ENCODE peak calls at places on chromosomes 4 and X, in nine cellular contexts. One of them, this sample, is unnamed.

GRCh38 chr4:123168812-123169211 is 227.8 kb upstream of the SPRY1 start:
- DNase-seq in choroid plexus epithelial cell: peak
- DNase-seq in AG04450: no peak
- DNase-seq in right cardiac atrium: no peak
- DNase-seq in gastrocnemius medialis: no peak
- DNase-seq in body of pancreas: no peak
- DNase-seq in cardiac fibroblast: no peak
- DNase-seq in brain microvascular endothelial cell: peak
- DNase-seq in AG09309: no peak
- DNase-seq in this sample: no peak

GRCh38 chr4:146916479-146917076 is 29.1 kb downstream of the TTC29 start:
- DNase-seq in choroid plexus epithelial cell: peak
- DNase-seq in AG04450: peak
- DNase-seq in right cardiac atrium: no peak
- DNase-seq in gastrocnemius medialis: no peak
- DNase-seq in body of pancreas: peak
- DNase-seq in cardiac fibroblast: peak
- DNase-seq in brain microvascular endothelial cell: peak
- DNase-seq in AG09309: peak
- DNase-seq in this sample: peak

GRCh38 chr4:69760455-69760854 is at the start of gene SULT1B1:
- DNase-seq in choroid plexus epithelial cell: peak
- DNase-seq in AG04450: peak
- DNase-seq in right cardiac atrium: peak
- DNase-seq in gastrocnemius medialis: no peak
- DNase-seq in body of pancreas: peak
- DNase-seq in cardiac fibroblast: peak
- DNase-seq in brain microvascular endothelial cell: peak
- DNase-seq in AG09309: no peak
- DNase-seq in this sample: no peak

GRCh38 chr4:109177411-109177810 is 125.0 kb downstream of the COL25A1 start:
- DNase-seq in choroid plexus epithelial cell: no peak
- DNase-seq in AG04450: no peak
- DNase-seq in right cardiac atrium: no peak
- DNase-seq in gastrocnemius medialis: no peak
- DNase-seq in body of pancreas: no peak
- DNase-seq in cardiac fibroblast: no peak
- DNase-seq in brain microvascular endothelial cell: no peak
- DNase-seq in AG09309: no peak
- DNase-seq in this sample: no peak

GRCh38 chr4:121736735-121737351 is 28.1 kb downstream of the SMIM43 start:
- DNase-seq in choroid plexus epithelial cell: peak
- DNase-seq in AG04450: no peak
- DNase-seq in right cardiac atrium: no peak
- DNase-seq in gastrocnemius medialis: no peak
- DNase-seq in body of pancreas: peak
- DNase-seq in cardiac fibroblast: peak
- DNase-seq in brain microvascular endothelial cell: peak
- DNase-seq in AG09309: no peak
- DNase-seq in this sample: no peak

GRCh38 chr4:24783506-24783905 is 11.9 kb upstream of the SOD3 start:
- DNase-seq in choroid plexus epithelial cell: no peak
- DNase-seq in AG04450: no peak
- DNase-seq in right cardiac atrium: no peak
- DNase-seq in gastrocnemius medialis: no peak
- DNase-seq in body of pancreas: no peak
- DNase-seq in cardiac fibroblast: no peak
- DNase-seq in brain microvascular endothelial cell: no peak
- DNase-seq in AG09309: no peak
- DNase-seq in this sample: no peak

GRCh38 chr4:113289736-113290135 is 240.3 kb downstream of the ANK2 start:
- DNase-seq in choroid plexus epithelial cell: peak
- DNase-seq in AG04450: no peak
- DNase-seq in right cardiac atrium: no peak
- DNase-seq in gastrocnemius medialis: no peak
- DNase-seq in body of pancreas: no peak
- DNase-seq in cardiac fibroblast: peak
- DNase-seq in brain microvascular endothelial cell: no peak
- DNase-seq in AG09309: no peak
- DNase-seq in this sample: no peak

GRCh38 chr4:129264008-129264657 is 168.2 kb downstream of the C4orf33 start:
- DNase-seq in choroid plexus epithelial cell: peak
- DNase-seq in AG04450: no peak
- DNase-seq in right cardiac atrium: no peak
- DNase-seq in gastrocnemius medialis: no peak
- DNase-seq in body of pancreas: no peak
- DNase-seq in cardiac fibroblast: no peak
- DNase-seq in brain microvascular endothelial cell: no peak
- DNase-seq in AG09309: no peak
- DNase-seq in this sample: no peak

GRCh38 chr4:142473960-142474338 is 372.2 kb downstream of the INPP4B start:
- DNase-seq in choroid plexus epithelial cell: no peak
- DNase-seq in AG04450: no peak
- DNase-seq in right cardiac atrium: no peak
- DNase-seq in gastrocnemius medialis: no peak
- DNase-seq in body of pancreas: peak
- DNase-seq in cardiac fibroblast: no peak
- DNase-seq in brain microvascular endothelial cell: no peak
- DNase-seq in AG09309: no peak
- DNase-seq in this sample: no peak

GRCh38 chr4:106036848-106037247 is 141.6 kb downstream of the NPNT start:
- DNase-seq in choroid plexus epithelial cell: no peak
- DNase-seq in AG04450: no peak
- DNase-seq in right cardiac atrium: no peak
- DNase-seq in gastrocnemius medialis: no peak
- DNase-seq in body of pancreas: no peak
- DNase-seq in cardiac fibroblast: no peak
- DNase-seq in brain microvascular endothelial cell: no peak
- DNase-seq in AG09309: no peak
- DNase-seq in this sample: no peak

GRCh38 chrX:39527045-39527444 is 570.7 kb downstream of the BCOR start:
- DNase-seq in choroid plexus epithelial cell: peak
- DNase-seq in AG04450: no peak
- DNase-seq in right cardiac atrium: no peak
- DNase-seq in gastrocnemius medialis: no peak
- DNase-seq in body of pancreas: no peak
- DNase-seq in cardiac fibroblast: peak
- DNase-seq in brain microvascular endothelial cell: peak
- DNase-seq in AG09309: peak
- DNase-seq in this sample: no peak

GRCh38 chr4:118981839-118982381 is 93.3 kb downstream of the SYNPO2 start:
- DNase-seq in choroid plexus epithelial cell: peak
- DNase-seq in AG04450: peak
- DNase-seq in right cardiac atrium: peak
- DNase-seq in gastrocnemius medialis: peak
- DNase-seq in body of pancreas: peak
- DNase-seq in cardiac fibroblast: peak
- DNase-seq in brain microvascular endothelial cell: peak
- DNase-seq in AG09309: peak
- DNase-seq in this sample: peak

GRCh38 chrX:70592091-70592490 is 147.5 kb downstream of the DLG3 start:
- DNase-seq in choroid plexus epithelial cell: peak
- DNase-seq in AG04450: peak
- DNase-seq in right cardiac atrium: no peak
- DNase-seq in gastrocnemius medialis: no peak
- DNase-seq in body of pancreas: no peak
- DNase-seq in cardiac fibroblast: peak
- DNase-seq in brain microvascular endothelial cell: peak
- DNase-seq in AG09309: peak
- DNase-seq in this sample: no peak
- H3K4me3 ChIP-seq in choroid plexus epithelial cell: no peak
- H3K4me3 ChIP-seq in AG04450: no peak
- H3K4me3 ChIP-seq in right cardiac atrium: no peak
- H3K4me3 ChIP-seq in gastrocnemius medialis: no peak
- H3K4me3 ChIP-seq in body of pancreas: no peak
- H3K4me3 ChIP-seq in cardiac fibroblast: no peak
- H3K4me3 ChIP-seq in brain microvascular endothelial cell: no peak
- H3K4me3 ChIP-seq in AG09309: no peak
- H3K4me3 ChIP-seq in this sample: no peak

DNA sequence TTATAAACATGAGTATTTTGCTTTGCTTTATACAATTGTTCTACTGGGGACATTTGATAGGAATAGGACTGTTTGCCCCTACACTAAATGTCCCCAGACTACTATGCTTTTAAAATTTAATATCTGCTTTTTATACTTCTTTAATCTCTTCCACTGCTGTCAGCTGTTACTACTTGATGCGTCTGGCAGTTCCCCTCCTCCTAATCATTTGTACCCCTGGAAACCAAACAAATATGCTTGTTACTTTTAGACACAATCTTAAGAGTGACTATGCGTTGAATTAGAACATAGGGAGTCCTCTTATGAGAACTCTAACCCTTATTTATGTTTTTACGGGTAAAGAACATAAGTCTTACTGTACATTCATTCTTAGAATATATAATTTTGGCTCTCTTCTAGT is 145.7 kb downstream of the EDA start:
- DNase-seq in choroid plexus epithelial cell: no peak
- DNase-seq in AG04450: no peak
- DNase-seq in right cardiac atrium: no peak
- DNase-seq in gastrocnemius medialis: no peak
- DNase-seq in body of pancreas: no peak
- DNase-seq in cardiac fibroblast: no peak
- DNase-seq in brain microvascular endothelial cell: no peak
- DNase-seq in AG09309: no peak
- DNase-seq in this sample: no peak
- H3K4me3 ChIP-seq in choroid plexus epithelial cell: no peak
- H3K4me3 ChIP-seq in AG04450: no peak
- H3K4me3 ChIP-seq in right cardiac atrium: no peak
- H3K4me3 ChIP-seq in gastrocnemius medialis: no peak
- H3K4me3 ChIP-seq in body of pancreas: no peak
- H3K4me3 ChIP-seq in cardiac fibroblast: no peak
- H3K4me3 ChIP-seq in brain microvascular endothelial cell: no peak
- H3K4me3 ChIP-seq in AG09309: no peak
- H3K4me3 ChIP-seq in this sample: no peak

GRCh38 chr4:154491731-154492249 is at the start of gene DCHS2:
- DNase-seq in choroid plexus epithelial cell: no peak
- DNase-seq in AG04450: no peak
- DNase-seq in right cardiac atrium: peak
- DNase-seq in gastrocnemius medialis: no peak
- DNase-seq in body of pancreas: no peak
- DNase-seq in cardiac fibroblast: no peak
- DNase-seq in brain microvascular endothelial cell: no peak
- DNase-seq in AG09309: no peak
- DNase-seq in this sample: peak
- H3K4me3 ChIP-seq in choroid plexus epithelial cell: peak
- H3K4me3 ChIP-seq in AG04450: peak
- H3K4me3 ChIP-seq in right cardiac atrium: peak
- H3K4me3 ChIP-seq in gastrocnemius medialis: peak
- H3K4me3 ChIP-seq in body of pancreas: no peak
- H3K4me3 ChIP-seq in cardiac fibroblast: peak
- H3K4me3 ChIP-seq in brain microvascular endothelial cell: peak
- H3K4me3 ChIP-seq in AG09309: no peak
- H3K4me3 ChIP-seq in this sample: peak

DNA sequence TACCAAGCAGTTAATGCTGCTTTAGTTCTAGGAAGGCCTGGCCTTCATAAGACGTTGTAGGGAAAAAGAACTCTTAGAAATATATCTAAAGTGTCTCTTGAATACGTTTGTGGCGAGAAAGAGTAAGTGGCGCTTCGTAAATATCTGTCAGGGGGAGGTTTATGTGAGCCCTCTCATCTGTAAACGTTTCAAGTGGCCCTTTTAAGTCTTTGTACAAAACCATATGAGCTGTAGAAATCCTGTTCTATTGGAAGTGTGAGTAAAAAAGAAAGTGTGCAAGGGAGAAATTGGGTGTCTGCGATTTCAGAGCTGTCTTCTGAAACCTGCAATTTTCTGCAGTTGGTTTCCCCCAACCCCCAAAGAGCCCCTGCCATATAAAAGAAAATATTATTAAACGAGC is 8.6 kb upstream of the INTU start:
- DNase-seq in choroid plexus epithelial cell: no peak
- DNase-seq in AG04450: no peak
- DNase-seq in right cardiac atrium: no peak
- DNase-seq in gastrocnemius medialis: no peak
- DNase-seq in body of pancreas: no peak
- DNase-seq in cardiac fibroblast: no peak
- DNase-seq in brain microvascular endothelial cell: no peak
- DNase-seq in AG09309: no peak
- DNase-seq in this sample: no peak
- H3K4me3 ChIP-seq in choroid plexus epithelial cell: no peak
- H3K4me3 ChIP-seq in AG04450: peak
- H3K4me3 ChIP-seq in right cardiac atrium: no peak
- H3K4me3 ChIP-seq in gastrocnemius medialis: no peak
- H3K4me3 ChIP-seq in body of pancreas: no peak
- H3K4me3 ChIP-seq in cardiac fibroblast: no peak
- H3K4me3 ChIP-seq in brain microvascular endothelial cell: peak
- H3K4me3 ChIP-seq in AG09309: no peak
- H3K4me3 ChIP-seq in this sample: no peak

DNA sequence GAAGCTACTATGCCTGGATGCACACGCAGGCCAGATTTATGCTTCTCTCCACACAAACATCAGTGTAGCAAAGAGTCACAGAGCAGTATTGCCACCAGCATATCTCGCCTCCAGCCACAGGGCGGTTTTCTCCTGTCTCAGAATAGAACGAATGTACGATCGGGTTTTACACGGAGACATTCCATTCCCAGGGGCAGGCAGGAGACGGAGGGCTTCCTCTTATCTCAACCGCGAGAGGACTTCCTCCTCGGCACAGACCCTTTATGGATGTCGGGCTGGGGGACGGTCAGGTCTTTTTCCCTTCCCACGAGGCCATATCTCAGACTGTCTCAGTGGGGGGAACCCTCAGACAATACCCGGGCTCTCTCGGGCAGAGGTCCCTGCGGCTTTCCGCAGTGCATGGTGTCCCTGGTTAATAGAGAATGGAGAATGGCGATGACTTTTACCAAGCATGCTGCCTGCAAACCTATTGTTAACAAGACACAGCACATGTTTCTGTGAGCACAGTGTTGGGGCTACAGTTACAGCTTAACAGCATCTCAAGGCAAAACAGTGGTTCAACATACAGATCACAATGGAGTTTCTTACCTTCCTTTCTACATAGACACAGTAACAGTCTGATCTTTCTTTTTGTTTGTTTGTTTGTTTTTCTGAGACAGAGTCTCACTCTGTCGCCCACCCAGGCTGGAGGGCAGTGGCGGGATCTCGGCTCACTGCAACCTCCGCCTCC is 24.1 kb downstream of the CSF2RA start:
- DNase-seq in choroid plexus epithelial cell: no peak
- DNase-seq in AG04450: no peak
- DNase-seq in right cardiac atrium: peak
- DNase-seq in gastrocnemius medialis: no peak
- DNase-seq in body of pancreas: no peak
- DNase-seq in cardiac fibroblast: no peak
- DNase-seq in brain microvascular endothelial cell: no peak
- DNase-seq in AG09309: no peak
- DNase-seq in this sample: no peak
- H3K4me3 ChIP-seq in choroid plexus epithelial cell: no peak
- H3K4me3 ChIP-seq in AG04450: no peak
- H3K4me3 ChIP-seq in right cardiac atrium: no peak
- H3K4me3 ChIP-seq in gastrocnemius medialis: no peak
- H3K4me3 ChIP-seq in body of pancreas: no peak
- H3K4me3 ChIP-seq in cardiac fibroblast: no peak
- H3K4me3 ChIP-seq in brain microvascular endothelial cell: no peak
- H3K4me3 ChIP-seq in AG09309: no peak
- H3K4me3 ChIP-seq in this sample: no peak